ENCODE peak calls at places on chromosomes 13 and 19, in six cellular contexts. L is psoas muscle, A is MM.1S, U is mesenchymal stem cell, Z is spleen, C is stomach. G is an unnamed sample.

GRCh38 chr13:25203256-25203794 is 31.2 kb upstream of the AMER2 start:
- DNase-seq in L (no peak), A (no peak), U (no peak), Z (no peak), C (no peak), G (no peak)

GRCh38 chr19:58554494-58555368 is at the start of gene CHMP2A:
- DNase-seq in L (peak; percentile 100), A (peak; percentile 96), U (peak; percentile 97), Z (peak; percentile 100), C (peak; percentile 99), G (peak; percentile 99)

GRCh38 chr13:41004875-41005693 is 14.0 kb downstream of the ELF1 start:
- DNase-seq in L (no peak), A (peak; percentile 77), U (peak; percentile 61), Z (no peak), C (no peak), G (no peak)

GRCh38 chr13:106152047-106152446 is 383.4 kb downstream of the EFNB2 start:
- DNase-seq in L (no peak), A (no peak), U (no peak), Z (no peak), C (no peak), G (no peak)

GRCh38 chr19:40465025-40465780 is at the start of gene BLVRB:
- DNase-seq in L (no peak), A (peak; percentile 26), U (peak; percentile 91), Z (no peak), C (no peak), G (no peak)

GRCh38 chr13:99992376-99992775 is 10.8 kb downstream of the ZIC2 start:
- DNase-seq in L (no peak), A (no peak), U (no peak), Z (no peak), C (no peak), G (no peak)

GRCh38 chr13:47250141-47250540 is 353.3 kb upstream of the HTR2A start:
- DNase-seq in L (no peak), A (no peak), U (no peak), Z (no peak), C (no peak), G (peak; percentile 32)

GRCh38 chr13:113317031-113317430 is 20.0 kb downstream of the LAMP1 start:
- DNase-seq in L (peak; percentile 37), A (no peak), U (no peak), Z (no peak), C (no peak), G (no peak)

GRCh38 chr13:33217256-33217655 is 68.3 kb downstream of the STARD13 start:
- DNase-seq in L (no peak), A (no peak), U (no peak), Z (no peak), C (no peak), G (no peak)

GRCh38 chr13:75145926-75146325 is 336.0 kb downstream of the TBC1D4 start:
- DNase-seq in L (no peak), A (no peak), U (no peak), Z (no peak), C (no peak), G (no peak)

GRCh38 chr19:56273563-56274117 is 1.1 kb downstream of the EDDM13 start:
- DNase-seq in L (no peak), A (no peak), U (peak; percentile 24), Z (no peak), C (no peak), G (no peak)

GRCh38 chr19:50281491-50281890 is 47.7 kb downstream of the KCNC3 start:
- DNase-seq in L (no peak), A (no peak), U (no peak), Z (no peak), C (no peak), G (no peak)

GRCh38 chr13:48489666-48490065 is 43.2 kb downstream of the RCBTB2 start:
- DNase-seq in L (no peak), A (no peak), U (no peak), Z (no peak), C (no peak), G (no peak)

GRCh38 chr13:32323912-32324311 is 8.6 kb downstream of the BRCA2 start:
- DNase-seq in L (no peak), A (no peak), U (peak; percentile 73), Z (no peak), C (no peak), G (no peak)

GRCh38 chr13:86870388-86870966 is 800.7 kb upstream of the SLITRK5 start:
- DNase-seq in L (no peak), A (no peak), U (peak; percentile 27), Z (no peak), C (no peak), G (no peak)

GRCh38 chr19:54154603-54155345 is 4.7 kb downstream of the LENG1 start:
- DNase-seq in L (no peak), A (no peak), U (no peak), Z (no peak), C (no peak), G (no peak)

GRCh38 chr13:85601526-85601925 is 197.7 kb downstream of the SLITRK6 start:
- DNase-seq in L (no peak), A (no peak), U (peak; percentile 70), Z (no peak), C (no peak), G (no peak)

GRCh38 chr13:50085063-50085462 is 69.8 kb downstream of the KCNRG start:
- DNase-seq in L (no peak), A (no peak), U (peak; percentile 60), Z (no peak), C (no peak), G (no peak)

GRCh38 chr13:113724780-113725315 is 34.2 kb upstream of the TMEM255B start:
- DNase-seq in L (peak; percentile 87), A (peak; percentile 82), U (peak; percentile 45), Z (peak; percentile 94), C (peak; percentile 72), G (peak; percentile 61)

GRCh38 chr19:30626567-30626966 is 254.4 kb downstream of the ZNF536 start:
- DNase-seq in L (no peak), A (no peak), U (no peak), Z (no peak), C (no peak), G (no peak)

GRCh38 chr19:32599736-32600157 is 18.8 kb downstream of the PDCD5 start:
- DNase-seq in L (peak; percentile 15), A (peak; percentile 52), U (peak; percentile 70), Z (no peak), C (no peak), G (no peak)

GRCh38 chr13:86051134-86052103 is 252.2 kb upstream of the SLITRK6 start:
- DNase-seq in L (no peak), A (no peak), U (no peak), Z (no peak), C (no peak), G (no peak)

GRCh38 chr13:106242554-106242953 is 292.9 kb downstream of the EFNB2 start:
- DNase-seq in L (no peak), A (no peak), U (peak; percentile 3), Z (no peak), C (no peak), G (no peak)

GRCh38 chr19:7857727-7858701 is 16.2 kb downstream of the PRR36 start:
- DNase-seq in L (peak; percentile 20), A (no peak), U (peak; percentile 22), Z (no peak), C (no peak), G (no peak)

GRCh38 chr13:48434203-48434602 is 21.3 kb upstream of the LPAR6 start:
- DNase-seq in L (no peak), A (no peak), U (no peak), Z (no peak), C (no peak), G (no peak)

GRCh38 chr19:29724102-29724641 is 9.1 kb upstream of the C19orf12 start:
- DNase-seq in L (no peak), A (no peak), U (peak; percentile 24), Z (no peak), C (no peak), G (no peak)

GRCh38 chr13:111338841-111339240 is 18.4 kb downstream of the TEX29 start:
- DNase-seq in L (no peak), A (no peak), U (no peak), Z (no peak), C (no peak), G (no peak)
- H3K4me1 ChIP-seq in L (no peaks in the 10 kb centered on the region), A (no peaks in the 10 kb centered on the region), U (peaks cover 2% of the 10 kb centered on the region), Z (no peaks in the 10 kb centered on the region), C (no peaks in the 10 kb centered on the region), G (no peaks in the 10 kb centered on the region)

DNA sequence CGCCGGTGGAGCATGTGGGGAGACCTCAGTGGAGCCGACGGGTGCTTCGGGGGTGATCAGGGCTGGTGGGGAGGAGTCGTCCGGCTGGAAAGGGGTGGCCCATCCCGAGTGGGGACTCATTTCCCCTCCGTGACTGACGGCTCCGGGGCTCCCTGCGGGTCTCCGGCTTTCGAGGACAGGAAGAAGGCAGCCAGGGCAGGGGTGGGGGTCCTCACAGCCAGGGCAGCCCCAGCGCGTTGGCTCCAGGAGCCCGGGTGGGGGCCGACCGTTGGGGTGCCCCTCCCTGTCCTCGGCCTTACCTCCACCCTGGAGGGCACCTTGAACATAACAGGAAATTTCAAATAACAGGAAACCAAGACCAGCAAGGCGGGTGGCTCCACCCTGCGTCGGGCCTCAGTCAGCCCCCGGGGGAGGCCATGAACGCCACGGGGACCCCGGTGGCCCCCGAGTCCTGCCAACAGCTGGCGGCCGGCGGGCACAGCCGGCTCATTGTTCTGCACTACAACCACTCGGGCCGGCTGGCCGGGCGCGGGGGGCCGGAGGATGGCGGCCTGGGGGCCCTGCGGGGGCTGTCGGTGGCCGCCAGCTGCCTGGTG is at the start of gene S1PR4:
- DNase-seq in L (peak; percentile 56), A (no peak), U (no peak), Z (peak; percentile 95), C (no peak), G (no peak)
- H3K4me3 ChIP-seq in L (peak within 1 kb of the TSS; percentile 28), A (no peak within 1 kb of the TSS), U (no peak within 1 kb of the TSS), Z (peak within 1 kb of the TSS; percentile 84), C (peak within 1 kb of the TSS; percentile 38), G (no peak within 1 kb of the TSS)

GRCh38 chr19:16456652-16457194 is 15.0 kb downstream of the EPS15L1 start:
- DNase-seq in L (no peak), A (no peak), U (peak; percentile 36), Z (no peak), C (no peak), G (no peak)
- H3K4me1 ChIP-seq in L (peaks cover 92% of the 10 kb centered on the region), A (no peaks in the 10 kb centered on the region), U (peaks cover 60% of the 10 kb centered on the region), Z (peaks cover 48% of the 10 kb centered on the region), C (peaks cover 69% of the 10 kb centered on the region), G (no peaks in the 10 kb centered on the region)

GRCh38 chr13:45658586-45659235 is 43.2 kb upstream of the ERICH6B start:
- DNase-seq in L (no peak), A (no peak), U (no peak), Z (no peak), C (no peak), G (no peak)
- H3K4me3 ChIP-seq in L (no peak overlapping the region), A (no peak overlapping the region), U (no peak overlapping the region), Z (no peak overlapping the region), C (no peak overlapping the region), G (no peak overlapping the region)

DNA sequence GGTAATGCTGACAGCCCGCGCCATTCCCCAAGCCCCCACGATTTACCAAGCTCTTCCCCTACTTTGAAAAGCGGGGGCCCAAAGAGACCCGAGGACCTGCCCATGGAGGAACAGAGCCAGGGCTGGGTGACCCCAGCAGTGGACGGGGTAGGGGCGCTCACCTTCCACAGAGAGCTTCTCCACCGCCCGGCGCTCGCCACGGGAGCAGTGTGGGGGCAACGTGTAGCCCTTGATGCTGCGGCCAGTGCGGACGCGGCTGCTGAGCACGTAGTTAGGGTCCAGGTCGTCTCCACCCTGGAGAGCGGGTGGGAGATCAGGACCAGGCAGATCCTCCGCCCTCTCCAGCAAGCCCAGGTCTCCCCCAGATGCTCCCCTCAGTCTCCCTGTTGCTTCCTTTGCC is 7.4 kb downstream of the CKM start:
- DNase-seq in L (no peak), A (no peak), U (no peak), Z (no peak), C (no peak), G (no peak)
- H3K4me1 ChIP-seq in L (peaks cover 57% of the 10 kb centered on the region), A (no peaks in the 10 kb centered on the region), U (peaks cover 2% of the 10 kb centered on the region), Z (no peaks in the 10 kb centered on the region), C (no peaks in the 10 kb centered on the region), G (no peaks in the 10 kb centered on the region)

GRCh38 chr19:18587561-18587960 is 1.0 kb upstream of the REX1BD start:
- DNase-seq in L (no peak), A (no peak), U (no peak), Z (no peak), C (no peak), G (no peak)
- H3K4me3 ChIP-seq in L (no peak overlapping the region), A (no peak overlapping the region), U (peak overlapping the region; percentile 93), Z (no peak overlapping the region), C (no peak overlapping the region), G (no peak overlapping the region)

G was measured in uterus.